ENCODE peak calls at places on chromosome 7, in ten cellular contexts. I is left ventricle myocardium inferior; A is AG08395; T is activated naive CD8-positive, alpha-beta T cell treated with anti-CD3 and anti-CD28 coated beads for 36 hours; X is kidney; V is activated naive CD4-positive, alpha-beta T cell treated with anti-CD3 and anti-CD28 coated beads, Interleukin-2, amount 50 U/mL, for 16 hours; W is uterus; J is CD8-positive, alpha-beta memory T cell; M is CD14-positive monocyte; L is Right ventricle myocardium superior. Q is an unnamed sample.

GRCh38 chr7:11833431-11833830 is 1.4 kb upstream of the THSD7A start:
- DNase-seq in L (no peak), V (no peak), M (no peak), J (no peak), T (no peak), I (no peak), W (no peak), X (no peak), A (no peak), Q (no peak)

GRCh38 chr7:78323118-78323517 is 524.5 kb downstream of the PHTF2 start:
- DNase-seq in I (no peak), W (no peak), V (no peak), T (no peak), J (no peak), L (no peak), X (no peak), M (no peak), A (no peak), Q (no peak)

GRCh38 chr7:143479055-143479766 is 1.5 kb downstream of the TAS2R41 start:
- DNase-seq in X (no peak), T (no peak), W (no peak), L (no peak), A (peak), M (no peak), V (no peak), J (no peak), I (no peak), Q (no peak)

GRCh38 chr7:151100921-151101320 is 14.6 kb downstream of the AGAP3 start:
- DNase-seq in T (no peak), W (no peak), I (no peak), A (no peak), M (no peak), L (no peak), J (no peak), V (peak), X (peak), Q (no peak)

GRCh38 chr7:151925446-151926335 is 30.6 kb upstream of the GALNTL5 start:
- DNase-seq in I (peak), M (peak), T (no peak), A (no peak), X (peak), W (no peak), V (no peak), L (peak), J (no peak), Q (no peak)

GRCh38 chr7:121126801-121127534 is 138.5 kb downstream of the CPED1 start:
- DNase-seq in T (no peak), V (no peak), L (no peak), X (no peak), J (no peak), M (no peak), W (no peak), I (no peak), A (no peak), Q (no peak)

GRCh38 chr7:104956753-104957450 is 57.1 kb upstream of the KMT2E start:
- DNase-seq in V (no peak), W (no peak), X (no peak), A (peak), L (no peak), I (no peak), J (no peak), T (peak), M (peak), Q (no peak)

GRCh38 chr7:2786607-2787116 is 57.4 kb downstream of the GNA12 start:
- DNase-seq in I (no peak), V (no peak), J (no peak), X (no peak), L (no peak), W (no peak), T (no peak), A (no peak), M (no peak), Q (no peak)

GRCh38 chr7:108415821-108416536 is 40.3 kb downstream of the NRCAM start:
- DNase-seq in X (no peak), I (no peak), L (no peak), A (peak), V (no peak), T (peak), J (no peak), W (no peak), M (peak), Q (peak)

GRCh38 chr7:42232275-42232674 is 4.7 kb downstream of the GLI3 start:
- DNase-seq in A (peak), T (no peak), W (peak), M (no peak), V (no peak), X (no peak), J (no peak), I (no peak), L (no peak), Q (no peak)

GRCh38 chr7:146175716-146176115 is 59.1 kb downstream of the CNTNAP2 start:
- DNase-seq in X (no peak), W (no peak), M (no peak), A (no peak), T (no peak), J (no peak), L (no peak), I (no peak), V (no peak), Q (no peak)

GRCh38 chr7:72818663-72819366 is 9.2 kb downstream of the TYW1B start:
- DNase-seq in X (no peak), T (no peak), M (no peak), W (no peak), L (no peak), A (no peak), I (no peak), J (no peak), V (no peak), Q (no peak)

GRCh38 chr7:44622342-44623151 is 16.1 kb downstream of the OGDH start:
- DNase-seq in X (no peak), M (peak), I (no peak), J (no peak), L (no peak), T (peak), A (no peak), W (no peak), V (peak), Q (no peak)

GRCh38 chr7:146146866-146147265 is 30.3 kb downstream of the CNTNAP2 start:
- DNase-seq in W (no peak), I (no peak), A (peak), J (no peak), L (no peak), T (no peak), M (no peak), X (no peak), V (no peak), Q (no peak)

GRCh38 chr7:101900103-101900502 is 82.7 kb downstream of the CUX1 start:
- DNase-seq in V (no peak), T (no peak), L (peak), M (no peak), W (no peak), I (peak), J (no peak), A (peak), X (no peak), Q (peak)

GRCh38 chr7:74454059-74454947 is 597 bp downstream of the GTF2IRD1 start:
- DNase-seq in A (peak), J (no peak), L (no peak), I (no peak), M (no peak), T (peak), V (peak), W (peak), X (no peak), Q (no peak)

GRCh38 chr7:95545007-95545615 is 51.2 kb downstream of the PDK4 start:
- DNase-seq in I (no peak), J (no peak), T (no peak), W (peak), M (no peak), X (no peak), L (no peak), A (peak), V (no peak), Q (peak)

GRCh38 chr7:100080895-100081534 is 508 bp downstream of the ZNF3 start:
- DNase-seq in L (no peak), A (no peak), V (no peak), M (no peak), W (no peak), T (no peak), J (no peak), X (no peak), I (no peak), Q (no peak)

GRCh38 chr7:133678137-133678814 is 425.4 kb downstream of the EXOC4 start:
- DNase-seq in L (no peak), M (no peak), I (no peak), V (no peak), W (no peak), J (no peak), T (no peak), A (no peak), X (no peak), Q (no peak)

GRCh38 chr7:26854932-26855331 is 9.5 kb downstream of the SKAP2 start:
- DNase-seq in J (no peak), I (no peak), M (no peak), X (no peak), V (no peak), T (no peak), L (no peak), W (no peak), A (no peak), Q (no peak)

GRCh38 chr7:134549366-134549765 is 456 bp downstream of the AKR1B15 start:
- DNase-seq in I (no peak), L (no peak), T (no peak), M (no peak), W (no peak), X (no peak), J (no peak), A (no peak), V (no peak), Q (no peak)

GRCh38 chr7:27196287-27196739 is 3.6 kb downstream of the HOXA13 start:
- DNase-seq in L (peak), M (peak), A (peak), V (peak), T (peak), J (peak), I (peak), X (peak), W (peak), Q (no peak)

GRCh38 chr7:25321424-25321823 is 93.1 kb upstream of the NPVF start:
- DNase-seq in T (no peak), J (no peak), I (no peak), X (no peak), W (no peak), A (no peak), L (no peak), V (no peak), M (no peak), Q (no peak)